ENCODE peak calls at places on chromosomes 1 and 21, in six cellular contexts. K is transverse colon, H is right atrium auricular region, M is A549, B is left ventricle myocardium inferior, P is uterus. O is an unnamed sample.
A peak's percentile ranks its signal among the peaks of the same experiment; 100 is the strongest.

GRCh38 chr1:116710326-116711060 is 43.0 kb upstream of the IGSF3 start:
- DNase-seq in M (no peak), H (no peak), P (no peak), K (no peak), B (no peak), O (no peak)

GRCh38 chr1:158101944-158102343 is 78.8 kb upstream of the CD1D start:
- DNase-seq in H (no peak), P (no peak), K (no peak), M (no peak), B (no peak), O (peak; percentile 41)

GRCh38 chr21:26087223-26087918 is 83.2 kb downstream of the APP start:
- DNase-seq in B (no peak), M (no peak), K (no peak), P (no peak), H (no peak), O (no peak)

GRCh38 chr21:42317341-42317741 is 2.1 kb upstream of the TFF3 start:
- DNase-seq in P (peak; percentile 3), K (peak; percentile 66), B (no peak), H (peak; percentile 42), M (no peak), O (no peak)

GRCh38 chr1:9181176-9181906 is 52.4 kb upstream of the GPR157 start:
- DNase-seq in K (peak; percentile 80), M (peak; percentile 68), H (no peak), B (peak; percentile 74), P (peak; percentile 62), O (no peak)

GRCh38 chr1:45001011-45001481 is 10.1 kb downstream of the HECTD3 start:
- DNase-seq in P (no peak), M (no peak), H (no peak), B (no peak), K (no peak), O (no peak)

GRCh38 chr21:40143822-40144525 is 276.7 kb downstream of the PCP4 start:
- DNase-seq in H (peak; percentile 65), M (no peak), P (peak; percentile 32), B (peak; percentile 26), K (peak; percentile 41), O (no peak)

GRCh38 chr1:231338270-231339128 is at the start of gene SPRTN:
- DNase-seq in P (no peak), K (no peak), H (peak; percentile 87), B (no peak), M (peak; percentile 96), O (no peak)

GRCh38 chr1:225460021-225460736 is 32.3 kb upstream of the LBR start:
- DNase-seq in B (no peak), K (peak; percentile 6), P (no peak), M (no peak), H (no peak), O (no peak)

GRCh38 chr1:152182942-152183341 is 23.9 kb upstream of the RPTN start:
- DNase-seq in H (no peak), P (no peak), B (no peak), K (no peak), M (no peak), O (peak; percentile 92)

GRCh38 chr1:184300446-184300845 is 86.4 kb upstream of the C1orf21 start:
- DNase-seq in P (no peak), M (no peak), B (no peak), K (no peak), H (no peak), O (no peak)

GRCh38 chr1:184396081-184396480 is 9.3 kb downstream of the C1orf21 start:
- DNase-seq in K (no peak), M (no peak), H (no peak), P (no peak), B (no peak), O (no peak)

GRCh38 chr1:91548382-91549040 is 47.9 kb downstream of the CDC7 start:
- DNase-seq in K (no peak), M (no peak), H (no peak), B (no peak), P (no peak), O (no peak)

GRCh38 chr21:41970099-41970391 is 16.2 kb upstream of the C2CD2 start:
- DNase-seq in M (no peak), P (peak; percentile 2), B (no peak), H (no peak), K (no peak), O (no peak)

GRCh38 chr1:107704911-107705310 is 260.1 kb downstream of the VAV3 start:
- DNase-seq in P (no peak), K (no peak), B (no peak), M (no peak), H (no peak), O (no peak)

GRCh38 chr1:25074326-25074725 is 144.2 kb upstream of the RUNX3 start:
- DNase-seq in P (no peak), M (no peak), B (no peak), K (no peak), H (no peak), O (no peak)

GRCh38 chr1:32112800-32113375 is 5.0 kb downstream of the KPNA6 start:
- DNase-seq in B (no peak), P (no peak), K (no peak), H (no peak), M (no peak), O (no peak)

GRCh38 chr1:228374711-228375577 is 31.7 kb downstream of the TRIM11 start:
- DNase-seq in K (peak; percentile 52), M (no peak), H (peak; percentile 94), B (peak; percentile 87), P (peak; percentile 85), O (no peak)

GRCh38 chr1:234963180-234963903 is 165.3 kb downstream of the TOMM20 start:
- DNase-seq in M (peak; percentile 69), B (peak; percentile 82), K (peak; percentile 88), H (peak; percentile 93), P (peak; percentile 56), O (peak; percentile 52)
- H3K27ac ChIP-seq in M (peak overlapping the region; percentile 93), B (peak overlapping the region; percentile 87), K (peak overlapping the region; percentile 94), H (peak overlapping the region; percentile 51), P (peak overlapping the region; percentile 78), O (peak overlapping the region; percentile 67)

DNA sequence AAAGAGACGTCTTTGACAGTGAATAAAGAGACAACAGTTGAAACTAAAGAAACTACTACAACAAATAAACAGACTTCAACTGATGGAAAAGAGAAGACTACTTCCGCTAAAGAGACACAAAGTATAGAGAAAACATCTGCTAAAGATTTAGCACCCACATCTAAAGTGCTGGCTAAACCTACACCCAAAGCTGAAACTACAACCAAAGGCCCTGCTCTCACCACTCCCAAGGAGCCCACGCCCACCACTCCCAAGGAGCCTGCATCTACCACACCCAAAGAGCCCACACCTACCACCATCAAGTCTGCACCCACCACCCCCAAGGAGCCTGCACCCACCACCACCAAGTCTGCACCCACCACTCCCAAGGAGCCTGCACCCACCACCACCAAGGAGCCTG is 68.5 kb downstream of the TPR start:
- DNase-seq in B (no peak), H (no peak), M (no peak), P (no peak), K (no peak), O (no peak)
- H3K27ac ChIP-seq in B (no peak overlapping the region), H (no peak overlapping the region), M (no peak overlapping the region), P (no peak overlapping the region), K (no peak overlapping the region), O (no peak overlapping the region)

DNA sequence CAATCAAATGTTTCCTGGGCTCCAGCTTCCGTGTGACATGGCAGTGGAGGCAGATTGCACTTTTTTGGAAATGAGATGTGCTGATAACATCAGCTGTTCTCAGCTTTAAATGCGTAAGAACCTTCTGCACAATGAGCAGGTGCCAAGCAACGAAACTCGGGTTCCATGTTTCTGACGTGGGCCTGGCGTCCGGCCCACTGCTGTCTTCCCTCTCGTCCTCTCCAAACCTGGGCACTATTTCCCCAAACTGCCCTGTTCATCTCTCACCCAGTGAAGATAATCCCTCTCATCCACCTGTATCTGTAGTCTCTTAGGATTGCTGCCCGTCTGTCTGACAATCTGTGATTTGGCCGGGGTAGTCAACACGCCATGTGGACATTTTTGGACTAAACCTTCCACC is 50.1 kb upstream of the CNTN2 start:
- DNase-seq in P (no peak), M (no peak), H (no peak), B (no peak), K (no peak), O (no peak)
- H3K27ac ChIP-seq in P (no peak overlapping the region), M (no peak overlapping the region), H (no peak overlapping the region), B (no peak overlapping the region), K (no peak overlapping the region), O (no peak overlapping the region)

DNA sequence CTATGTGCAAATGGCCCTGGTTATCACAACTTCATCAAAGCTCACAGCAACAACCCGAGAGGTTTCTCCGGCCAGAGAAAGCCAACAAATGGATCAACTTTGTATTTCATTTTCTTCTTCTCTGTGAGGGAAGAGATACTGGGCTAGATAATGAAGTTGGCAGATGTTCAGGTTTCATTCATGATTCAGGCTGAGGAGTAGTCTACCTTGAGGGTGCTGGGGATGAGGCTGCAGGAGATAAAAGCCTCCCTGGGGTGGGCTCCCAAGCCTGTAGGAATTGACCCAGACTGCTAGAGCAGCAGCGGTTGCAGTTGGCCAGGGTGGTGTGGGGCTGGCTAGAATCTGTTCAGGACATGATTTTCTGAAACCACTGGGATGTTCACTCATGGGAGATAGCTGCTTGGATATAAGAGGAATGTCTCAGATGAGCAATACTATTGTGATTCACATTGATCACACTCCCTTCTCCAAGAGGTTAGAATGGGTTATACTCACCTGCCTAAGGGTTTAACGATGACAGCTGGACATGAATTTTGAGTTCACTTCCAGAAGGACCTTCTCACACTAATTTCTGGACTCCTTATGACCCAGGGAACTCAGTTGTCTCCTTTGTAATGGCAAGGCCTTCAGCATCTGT is 64.0 kb downstream of the SYT6 start:
- DNase-seq in M (no peak), P (no peak), K (no peak), H (no peak), B (no peak), O (no peak)
- H3K27ac ChIP-seq in M (no peak overlapping the region), P (no peak overlapping the region), K (no peak overlapping the region), H (no peak overlapping the region), B (no peak overlapping the region), O (no peak overlapping the region)

GRCh38 chr1:27099154-27099903 is 55.6 kb downstream of the SLC9A1 start:
- DNase-seq in M (peak; percentile 49), H (peak; percentile 85), K (peak; percentile 23), P (peak; percentile 81), B (peak; percentile 80), O (no peak)

GRCh38 chr1:27098447-27099153 is 56.3 kb downstream of the SLC9A1 start:
- DNase-seq in M (no peak), K (no peak), B (peak; percentile 66), H (no peak), P (no peak), O (no peak)

GRCh38 chr1:27100797-27101491 is 54.0 kb downstream of the SLC9A1 start:
- DNase-seq in B (no peak), H (no peak), K (no peak), P (no peak), M (no peak), O (no peak)

GRCh38 chr1:27101696-27102095 is 53.2 kb downstream of the SLC9A1 start:
- DNase-seq in B (no peak), H (no peak), P (no peak), M (no peak), K (no peak), O (no peak)

GRCh38 chr1:27099904-27100796 is 54.8 kb downstream of the SLC9A1 start:
- DNase-seq in M (peak; percentile 48), B (peak; percentile 69), K (no peak), P (peak; percentile 80), H (no peak), O (no peak)
- H3K27ac ChIP-seq in M (peak overlapping the region; percentile 68), B (peak overlapping the region; percentile 95), K (peak overlapping the region; percentile 69), P (peak overlapping the region; percentile 88), H (peak overlapping the region; percentile 90), O (peak overlapping the region; percentile 80)

GRCh38 chr1:8137406-8138244 is 111.5 kb upstream of the ERRFI1 start:
- DNase-seq in P (peak; percentile 56), H (peak; percentile 78), M (peak; percentile 38), B (no peak), K (no peak), O (no peak)
- H3K27ac ChIP-seq in P (peak overlapping the region; percentile 89), H (peak overlapping the region; percentile 64), M (peak overlapping the region; percentile 74), B (peak overlapping the region; percentile 63), K (peak overlapping the region; percentile 53), O (peak overlapping the region; percentile 64)

O was measured in epithelial cell of prostate.